ENCODE peak calls at places on chromosomes 2 and 18, in five cellular contexts. Y is stomach, F is uterus, P is esophagus squamous epithelium, L is K562. J is an unnamed sample. For H3K36me3, the result is how much of the 10 kb centered on the place peaks cover.

GRCh38 chr2:216804357-216805350 is 55.2 kb downstream of the TNP1 start:
- DNase-seq in Y (no peak), F (no peak), P (no peak), L (no peak), J (no peak)

GRCh38 chr2:128791120-128791982 is 472.7 kb upstream of the HS6ST1 start:
- DNase-seq in Y (no peak), F (no peak), P (no peak), L (no peak), J (no peak)

GRCh38 chr2:215434447-215435260 is 1.2 kb downstream of the FN1 start:
- DNase-seq in Y (no peak), F (no peak), P (no peak), L (no peak), J (no peak)

GRCh38 chr2:27958711-27959378 is 68.3 kb downstream of the BABAM2 start:
- DNase-seq in Y (no peak), F (no peak), P (no peak), L (no peak), J (no peak)

GRCh38 chr2:102304268-102304667 is 7.1 kb upstream of the IL1RL1 start:
- DNase-seq in Y (no peak), F (no peak), P (no peak), L (no peak), J (no peak)

GRCh38 chr2:61623747-61624146 is 85.6 kb upstream of the XPO1 start:
- DNase-seq in Y (no peak), F (no peak), P (no peak), L (no peak), J (no peak)

GRCh38 chr2:80303825-80304521 is 579 bp downstream of the LRRTM1 start:
- DNase-seq in Y (no peak), F (no peak), P (no peak), L (no peak), J (peak)

GRCh38 chr2:46014911-46015654 is 282.1 kb upstream of the EPAS1 start:
- DNase-seq in Y (no peak), F (no peak), P (no peak), L (no peak), J (no peak)

GRCh38 chr18:79404567-79404910 is 8.8 kb downstream of the NFATC1 start:
- DNase-seq in Y (no peak), F (no peak), P (no peak), L (peak), J (no peak)

GRCh38 chr2:129880309-129880708 is 99.2 kb upstream of the RAB6C start:
- DNase-seq in Y (peak), F (no peak), P (no peak), L (no peak), J (no peak)

GRCh38 chr2:3078684-3079083 is 298.9 kb downstream of the EIPR1 start:
- DNase-seq in Y (no peak), F (no peak), P (no peak), L (peak), J (no peak)

GRCh38 chr18:76686737-76687231 is 135.6 kb upstream of the ZNF236 start:
- DNase-seq in Y (peak), F (peak), P (no peak), L (no peak), J (peak)

DNA sequence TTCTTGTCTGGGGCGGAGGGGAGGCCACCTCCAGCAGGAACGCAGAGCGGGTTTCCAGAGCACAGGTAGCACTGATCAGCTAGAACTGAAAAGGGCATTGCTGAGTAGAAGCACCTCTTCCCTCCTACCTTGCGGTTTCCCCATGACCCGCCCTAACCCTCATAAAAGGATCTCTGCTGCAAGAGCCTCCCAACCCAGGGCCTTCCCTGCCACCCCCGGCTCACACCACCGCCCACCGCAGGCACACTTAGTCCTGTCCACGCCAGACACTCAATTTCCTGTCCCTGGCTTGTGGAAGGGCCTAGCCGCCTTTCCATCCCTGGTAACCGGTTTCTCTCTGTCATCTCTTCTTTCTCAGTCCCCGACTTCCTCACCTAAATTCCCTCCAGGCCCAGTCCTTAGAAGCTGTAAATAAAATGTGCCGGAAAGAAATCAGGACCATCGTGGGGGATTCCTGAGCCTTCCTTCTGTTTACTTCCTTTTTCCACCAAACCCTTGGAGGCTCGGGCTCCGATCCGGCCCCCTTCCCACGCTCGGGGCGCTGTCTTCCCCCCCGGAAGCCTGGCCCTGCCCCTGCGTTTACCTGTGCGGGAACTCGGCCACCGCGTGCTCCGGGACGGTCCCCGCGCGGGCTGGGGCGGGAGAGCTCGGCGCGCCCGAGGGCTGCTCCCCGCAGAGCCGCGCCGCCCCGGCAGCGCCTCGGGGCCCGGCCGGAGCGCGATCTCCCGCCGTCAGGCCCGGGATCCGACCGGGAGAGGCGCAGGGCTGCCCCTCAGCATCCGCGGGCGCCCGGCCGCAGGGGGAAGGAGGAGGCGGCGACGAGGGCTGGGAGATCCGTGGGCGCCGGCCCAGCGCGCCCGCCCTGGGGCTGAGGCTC is 699 bp downstream of the ADCY3 start:
- DNase-seq in Y (no peak), F (no peak), P (no peak), L (peak), J (no peak)
- H3K36me3 ChIP-seq in Y (under half), F (under half), P (under half), L (under half), J (under half)

DNA sequence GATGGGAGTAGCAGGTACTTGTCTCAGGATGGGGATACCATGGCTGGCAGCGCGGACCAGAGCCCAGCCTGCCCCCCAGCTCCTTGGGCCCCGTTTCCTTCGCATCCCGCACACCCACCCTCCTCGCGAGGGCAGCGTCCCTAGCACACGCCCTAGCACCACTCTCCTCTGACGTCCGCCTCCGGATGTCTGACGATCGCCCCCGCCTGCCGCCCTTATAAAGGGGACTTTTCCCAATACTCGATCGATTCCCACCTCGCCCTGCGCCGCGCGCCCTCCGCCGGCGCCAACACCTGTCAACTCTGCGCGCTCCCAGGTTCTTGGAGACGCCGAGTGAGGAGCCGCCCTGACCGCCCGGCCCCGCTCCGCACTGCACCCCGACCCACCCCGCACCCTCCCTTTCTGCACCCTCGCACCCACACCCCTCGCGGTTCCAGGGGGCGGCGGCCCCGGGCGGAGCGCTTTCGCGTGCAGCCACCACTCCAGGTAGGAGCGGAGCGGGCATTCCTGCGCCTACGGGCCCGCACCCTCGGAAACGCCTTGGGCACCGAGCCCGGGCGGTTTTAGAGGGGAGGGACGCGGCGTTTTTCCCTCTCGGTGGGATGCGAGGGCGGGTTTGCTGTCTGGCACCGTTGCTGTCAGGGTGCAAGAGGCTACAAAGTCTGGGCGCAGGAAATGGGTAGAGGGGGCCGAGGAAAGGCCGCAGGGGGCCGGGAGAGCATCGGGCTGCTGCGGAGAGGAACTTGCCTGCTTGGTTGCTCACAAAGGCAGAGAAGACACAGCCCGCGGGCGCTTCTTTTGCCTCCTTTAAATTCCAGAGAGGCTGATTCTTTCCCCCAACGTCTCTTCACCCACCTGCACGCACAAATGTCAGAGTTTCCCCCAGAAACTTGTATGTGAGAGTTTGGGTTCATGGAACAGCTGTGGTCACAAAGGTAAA is at the start of gene SLC5A7:
- DNase-seq in Y (no peak), F (no peak), P (no peak), L (no peak), J (no peak)
- TF ChIP-seq CTCF in Y (no peak), F (no peak), P (no peak), L (no peak), J (no peak)

GRCh38 chr2:144747571-144747970 is 227.7 kb upstream of the ZEB2 start:
- DNase-seq in Y (no peak), F (no peak), P (no peak), L (peak), J (no peak)

GRCh38 chr2:144745424-144745823 is 225.5 kb upstream of the ZEB2 start:
- DNase-seq in Y (no peak), F (no peak), P (no peak), L (no peak), J (no peak)

GRCh38 chr2:144748443-144748842 is 228.5 kb upstream of the ZEB2 start:
- DNase-seq in Y (no peak), F (no peak), P (no peak), L (no peak), J (no peak)

GRCh38 chr2:144749188-144749587 is 229.3 kb upstream of the ZEB2 start:
- DNase-seq in Y (no peak), F (no peak), P (no peak), L (no peak), J (no peak)

DNA sequence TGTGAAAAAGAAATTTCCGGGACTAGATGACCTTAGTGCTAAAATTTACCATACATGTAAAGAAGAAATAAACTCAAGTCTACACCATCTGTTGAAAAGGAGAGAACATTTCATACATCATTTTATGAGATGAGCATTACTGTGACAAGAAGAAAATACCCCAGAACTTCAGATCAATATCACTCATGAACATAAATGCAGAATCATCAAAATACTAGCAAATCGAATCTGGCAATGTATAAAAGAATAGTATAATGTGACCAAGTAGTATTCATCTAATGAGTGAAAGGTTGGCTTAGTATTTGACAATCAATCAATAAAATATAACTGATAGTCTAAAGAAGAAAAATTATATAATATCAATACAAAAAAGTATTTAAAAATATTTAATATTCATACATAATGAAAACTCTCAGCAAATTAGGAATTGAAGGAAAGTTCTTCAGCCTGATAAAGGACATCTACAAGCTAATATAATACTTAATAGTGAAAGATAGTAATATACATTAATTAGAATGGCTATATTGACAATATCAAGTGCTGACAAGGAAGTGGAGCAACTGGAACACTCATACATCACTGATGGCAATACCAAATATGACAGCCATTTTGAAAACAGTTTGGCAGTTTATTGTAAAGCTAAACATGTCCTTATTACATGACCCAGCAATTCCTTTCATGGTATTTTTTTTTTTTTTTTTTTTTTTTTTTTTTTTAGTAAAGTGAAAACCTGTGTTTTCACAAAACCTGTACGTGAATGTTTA is 231.4 kb upstream of the ZEB2 start:
- DNase-seq in Y (no peak), F (no peak), P (no peak), L (no peak), J (no peak)
- TF ChIP-seq POLR2A in Y (no peak), F (no peak), P (no peak), L (no peak), J (no peak)

DNA sequence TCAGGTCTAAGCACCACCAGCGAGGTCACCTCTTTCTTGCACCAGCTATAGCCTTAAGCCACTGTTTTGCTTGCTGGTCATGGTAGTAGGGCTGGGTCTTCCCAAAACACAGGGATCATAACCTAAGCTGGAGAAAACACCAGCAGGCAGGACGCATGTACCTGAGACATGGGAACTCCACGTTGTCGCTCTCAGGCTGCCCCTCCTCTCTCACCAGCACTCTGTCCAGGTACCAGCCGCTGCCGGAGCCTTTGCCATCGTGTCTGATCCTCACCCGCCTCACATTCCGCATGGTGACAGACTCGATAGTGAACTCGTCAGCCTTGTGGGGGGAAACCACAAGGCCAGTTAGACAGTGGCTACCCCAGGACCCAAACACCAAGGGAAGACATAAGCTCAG is 79.5 kb downstream of the LOXHD1 start:
- DNase-seq in Y (no peak), F (no peak), P (no peak), L (no peak), J (no peak)
- H3K36me3 ChIP-seq in Y (under half), F (under half), P (under half), L (under half), J (under half)